ENCODE peak calls at places on chromosomes 13 and 19, in eight cellular contexts. One of them, this sample, is unnamed.

GRCh38 chr19:42276821-42277220 is 7.8 kb downstream of the CIC start:
- DNase-seq in neural progenitor cell: no peak
- DNase-seq in Peyer's patch: no peak
- DNase-seq in HepG2: no peak
- DNase-seq in retinal pigment epithelial cell: no peak
- DNase-seq in adrenal gland: no peak
- DNase-seq in fibroblast of mammary gland: peak
- DNase-seq in left ventricle myocardium inferior: no peak
- DNase-seq in this sample: no peak

GRCh38 chr13:73303858-73304257 is 245.1 kb downstream of the KLF5 start:
- DNase-seq in neural progenitor cell: no peak
- DNase-seq in Peyer's patch: no peak
- DNase-seq in adrenal gland: no peak
- DNase-seq in fibroblast of mammary gland: peak
- DNase-seq in left ventricle myocardium inferior: no peak
- DNase-seq in HepG2: no peak
- DNase-seq in retinal pigment epithelial cell: no peak
- DNase-seq in this sample: no peak

GRCh38 chr19:40721936-40722661 is 5.2 kb downstream of the ITPKC start:
- DNase-seq in retinal pigment epithelial cell: no peak
- DNase-seq in fibroblast of mammary gland: peak
- DNase-seq in adrenal gland: no peak
- DNase-seq in HepG2: no peak
- DNase-seq in neural progenitor cell: no peak
- DNase-seq in left ventricle myocardium inferior: no peak
- DNase-seq in Peyer's patch: no peak
- DNase-seq in this sample: no peak

GRCh38 chr19:48926909-48927308 is 6.6 kb upstream of the DHDH start:
- DNase-seq in retinal pigment epithelial cell: peak
- DNase-seq in left ventricle myocardium inferior: no peak
- DNase-seq in HepG2: no peak
- DNase-seq in neural progenitor cell: no peak
- DNase-seq in fibroblast of mammary gland: peak
- DNase-seq in Peyer's patch: peak
- DNase-seq in adrenal gland: peak
- DNase-seq in this sample: peak

GRCh38 chr13:75180805-75181455 is 301.0 kb downstream of the TBC1D4 start:
- DNase-seq in left ventricle myocardium inferior: no peak
- DNase-seq in fibroblast of mammary gland: peak
- DNase-seq in neural progenitor cell: no peak
- DNase-seq in Peyer's patch: no peak
- DNase-seq in HepG2: no peak
- DNase-seq in adrenal gland: no peak
- DNase-seq in retinal pigment epithelial cell: no peak
- DNase-seq in this sample: no peak

GRCh38 chr19:41871573-41872383 is 5.3 kb upstream of the CD79A start:
- DNase-seq in neural progenitor cell: no peak
- DNase-seq in adrenal gland: no peak
- DNase-seq in HepG2: no peak
- DNase-seq in Peyer's patch: peak
- DNase-seq in fibroblast of mammary gland: no peak
- DNase-seq in left ventricle myocardium inferior: peak
- DNase-seq in retinal pigment epithelial cell: no peak
- DNase-seq in this sample: no peak

GRCh38 chr13:30109471-30110135 is 197.7 kb downstream of the KATNAL1 start:
- DNase-seq in HepG2: no peak
- DNase-seq in left ventricle myocardium inferior: no peak
- DNase-seq in adrenal gland: no peak
- DNase-seq in fibroblast of mammary gland: no peak
- DNase-seq in neural progenitor cell: no peak
- DNase-seq in retinal pigment epithelial cell: no peak
- DNase-seq in Peyer's patch: no peak
- DNase-seq in this sample: no peak

GRCh38 chr13:66624302-66624701 is 605.8 kb downstream of the PCDH9 start:
- DNase-seq in Peyer's patch: no peak
- DNase-seq in HepG2: no peak
- DNase-seq in adrenal gland: no peak
- DNase-seq in neural progenitor cell: no peak
- DNase-seq in fibroblast of mammary gland: no peak
- DNase-seq in retinal pigment epithelial cell: no peak
- DNase-seq in left ventricle myocardium inferior: no peak
- DNase-seq in this sample: no peak

GRCh38 chr19:6453951-6454565 is 5.5 kb downstream of the SLC25A23 start:
- DNase-seq in left ventricle myocardium inferior: no peak
- DNase-seq in adrenal gland: no peak
- DNase-seq in retinal pigment epithelial cell: no peak
- DNase-seq in fibroblast of mammary gland: no peak
- DNase-seq in HepG2: no peak
- DNase-seq in neural progenitor cell: no peak
- DNase-seq in Peyer's patch: no peak
- DNase-seq in this sample: no peak

GRCh38 chr13:33520480-33520839 is 234.9 kb upstream of the STARD13 start:
- DNase-seq in left ventricle myocardium inferior: no peak
- DNase-seq in HepG2: no peak
- DNase-seq in adrenal gland: no peak
- DNase-seq in Peyer's patch: no peak
- DNase-seq in neural progenitor cell: no peak
- DNase-seq in retinal pigment epithelial cell: no peak
- DNase-seq in fibroblast of mammary gland: no peak
- DNase-seq in this sample: no peak

GRCh38 chr13:114115191-114115671 is 17.2 kb downstream of the RASA3 start:
- DNase-seq in HepG2: peak
- DNase-seq in neural progenitor cell: no peak
- DNase-seq in fibroblast of mammary gland: peak
- DNase-seq in retinal pigment epithelial cell: no peak
- DNase-seq in adrenal gland: peak
- DNase-seq in Peyer's patch: peak
- DNase-seq in left ventricle myocardium inferior: no peak
- DNase-seq in this sample: no peak

GRCh38 chr13:34161829-34162544 is 344.0 kb downstream of the RFC3 start:
- DNase-seq in Peyer's patch: no peak
- DNase-seq in retinal pigment epithelial cell: peak
- DNase-seq in adrenal gland: no peak
- DNase-seq in left ventricle myocardium inferior: no peak
- DNase-seq in HepG2: peak
- DNase-seq in fibroblast of mammary gland: peak
- DNase-seq in neural progenitor cell: peak
- DNase-seq in this sample: peak

GRCh38 chr13:71866173-71867091 is 572 bp downstream of the DACH1 start:
- DNase-seq in fibroblast of mammary gland: no peak
- DNase-seq in left ventricle myocardium inferior: peak
- DNase-seq in HepG2: no peak
- DNase-seq in retinal pigment epithelial cell: no peak
- DNase-seq in neural progenitor cell: peak
- DNase-seq in Peyer's patch: no peak
- DNase-seq in adrenal gland: peak
- DNase-seq in this sample: no peak

GRCh38 chr19:33212773-33213172 is 12.9 kb downstream of the SLC7A10 start:
- DNase-seq in adrenal gland: no peak
- DNase-seq in left ventricle myocardium inferior: no peak
- DNase-seq in neural progenitor cell: no peak
- DNase-seq in HepG2: no peak
- DNase-seq in retinal pigment epithelial cell: no peak
- DNase-seq in Peyer's patch: no peak
- DNase-seq in fibroblast of mammary gland: no peak
- DNase-seq in this sample: no peak

GRCh38 chr13:111960152-111960772 is 106.7 kb upstream of the SOX1 start:
- DNase-seq in adrenal gland: no peak
- DNase-seq in neural progenitor cell: no peak
- DNase-seq in HepG2: no peak
- DNase-seq in Peyer's patch: no peak
- DNase-seq in retinal pigment epithelial cell: no peak
- DNase-seq in left ventricle myocardium inferior: no peak
- DNase-seq in fibroblast of mammary gland: no peak
- DNase-seq in this sample: no peak

GRCh38 chr19:15251010-15251748 is 18.9 kb upstream of the EPHX3 start:
- DNase-seq in neural progenitor cell: no peak
- DNase-seq in HepG2: no peak
- DNase-seq in retinal pigment epithelial cell: no peak
- DNase-seq in fibroblast of mammary gland: peak
- DNase-seq in adrenal gland: peak
- DNase-seq in Peyer's patch: no peak
- DNase-seq in left ventricle myocardium inferior: no peak
- DNase-seq in this sample: no peak

GRCh38 chr13:43153436-43154082 is 130.2 kb downstream of the DNAJC15 start:
- DNase-seq in neural progenitor cell: no peak
- DNase-seq in retinal pigment epithelial cell: peak
- DNase-seq in fibroblast of mammary gland: peak
- DNase-seq in Peyer's patch: no peak
- DNase-seq in adrenal gland: no peak
- DNase-seq in HepG2: no peak
- DNase-seq in left ventricle myocardium inferior: no peak
- DNase-seq in this sample: peak

GRCh38 chr13:25214371-25215252 is 42.5 kb upstream of the AMER2 start:
- DNase-seq in retinal pigment epithelial cell: no peak
- DNase-seq in left ventricle myocardium inferior: no peak
- DNase-seq in adrenal gland: peak
- DNase-seq in fibroblast of mammary gland: peak
- DNase-seq in Peyer's patch: no peak
- DNase-seq in neural progenitor cell: no peak
- DNase-seq in HepG2: no peak
- DNase-seq in this sample: peak

GRCh38 chr13:50286376-50286775 is 271.1 kb downstream of the KCNRG start:
- DNase-seq in neural progenitor cell: no peak
- DNase-seq in retinal pigment epithelial cell: no peak
- DNase-seq in left ventricle myocardium inferior: no peak
- DNase-seq in Peyer's patch: no peak
- DNase-seq in adrenal gland: no peak
- DNase-seq in HepG2: no peak
- DNase-seq in fibroblast of mammary gland: no peak
- DNase-seq in this sample: no peak

GRCh38 chr13:50283017-50283416 is 267.8 kb downstream of the KCNRG start:
- DNase-seq in neural progenitor cell: no peak
- DNase-seq in left ventricle myocardium inferior: no peak
- DNase-seq in adrenal gland: no peak
- DNase-seq in fibroblast of mammary gland: no peak
- DNase-seq in HepG2: peak
- DNase-seq in Peyer's patch: no peak
- DNase-seq in retinal pigment epithelial cell: no peak
- DNase-seq in this sample: no peak

GRCh38 chr13:50284540-50284939 is 269.3 kb downstream of the KCNRG start:
- DNase-seq in retinal pigment epithelial cell: no peak
- DNase-seq in HepG2: no peak
- DNase-seq in fibroblast of mammary gland: no peak
- DNase-seq in left ventricle myocardium inferior: no peak
- DNase-seq in Peyer's patch: no peak
- DNase-seq in adrenal gland: no peak
- DNase-seq in neural progenitor cell: no peak
- DNase-seq in this sample: no peak

GRCh38 chr13:50282016-50282415 is 266.8 kb downstream of the KCNRG start:
- DNase-seq in adrenal gland: no peak
- DNase-seq in left ventricle myocardium inferior: no peak
- DNase-seq in HepG2: no peak
- DNase-seq in Peyer's patch: no peak
- DNase-seq in retinal pigment epithelial cell: no peak
- DNase-seq in fibroblast of mammary gland: no peak
- DNase-seq in neural progenitor cell: peak
- DNase-seq in this sample: no peak

GRCh38 chr13:50285283-50285682 is 270.0 kb downstream of the KCNRG start:
- DNase-seq in adrenal gland: no peak
- DNase-seq in HepG2: no peak
- DNase-seq in neural progenitor cell: no peak
- DNase-seq in left ventricle myocardium inferior: no peak
- DNase-seq in retinal pigment epithelial cell: no peak
- DNase-seq in fibroblast of mammary gland: no peak
- DNase-seq in Peyer's patch: no peak
- DNase-seq in this sample: no peak
- H3K4me3 ChIP-seq in adrenal gland: no peak
- H3K4me3 ChIP-seq in HepG2: no peak
- H3K4me3 ChIP-seq in neural progenitor cell: no peak
- H3K4me3 ChIP-seq in left ventricle myocardium inferior: no peak
- H3K4me3 ChIP-seq in retinal pigment epithelial cell: no peak
- H3K4me3 ChIP-seq in fibroblast of mammary gland: no peak
- H3K4me3 ChIP-seq in Peyer's patch: no peak
- H3K4me3 ChIP-seq in this sample: no peak

GRCh38 chr19:35008891-35009341 is 8.8 kb downstream of the GRAMD1A start:
- DNase-seq in left ventricle myocardium inferior: no peak
- DNase-seq in adrenal gland: no peak
- DNase-seq in retinal pigment epithelial cell: no peak
- DNase-seq in neural progenitor cell: no peak
- DNase-seq in Peyer's patch: no peak
- DNase-seq in fibroblast of mammary gland: no peak
- DNase-seq in HepG2: no peak
- DNase-seq in this sample: no peak
- TF ChIP-seq CTCF in left ventricle myocardium inferior: no peak
- TF ChIP-seq CTCF in adrenal gland: no peak
- TF ChIP-seq CTCF in retinal pigment epithelial cell: no peak
- TF ChIP-seq CTCF in neural progenitor cell: no peak
- TF ChIP-seq CTCF in Peyer's patch: no peak
- TF ChIP-seq CTCF in fibroblast of mammary gland: no peak
- TF ChIP-seq CTCF in HepG2: no peak
- TF ChIP-seq CTCF in this sample: no peak

DNA sequence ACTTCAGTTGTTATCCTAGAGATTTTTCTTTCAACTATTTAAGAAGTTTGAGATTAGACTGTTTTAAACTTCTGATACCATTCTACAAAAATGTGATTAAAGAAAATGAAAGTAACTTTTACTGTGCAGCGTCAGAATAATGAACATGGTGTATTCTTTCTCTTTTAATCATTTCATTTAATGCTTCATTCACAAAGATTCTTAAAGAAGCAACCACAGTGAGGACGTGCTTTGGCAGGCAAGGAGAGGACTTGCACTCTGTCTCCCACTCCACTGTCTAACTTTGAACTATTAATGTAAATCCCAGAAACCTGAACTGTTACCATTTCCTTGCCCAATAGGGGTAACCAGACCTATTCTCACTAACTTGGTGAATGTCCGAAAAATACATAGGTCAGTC is 137.0 kb downstream of the KCNRG start:
- DNase-seq in left ventricle myocardium inferior: no peak
- DNase-seq in Peyer's patch: no peak
- DNase-seq in fibroblast of mammary gland: no peak
- DNase-seq in retinal pigment epithelial cell: no peak
- DNase-seq in adrenal gland: no peak
- DNase-seq in HepG2: no peak
- DNase-seq in neural progenitor cell: no peak
- DNase-seq in this sample: no peak
- H3K4me3 ChIP-seq in left ventricle myocardium inferior: peak
- H3K4me3 ChIP-seq in Peyer's patch: peak
- H3K4me3 ChIP-seq in fibroblast of mammary gland: peak
- H3K4me3 ChIP-seq in retinal pigment epithelial cell: no peak
- H3K4me3 ChIP-seq in adrenal gland: no peak
- H3K4me3 ChIP-seq in HepG2: no peak
- H3K4me3 ChIP-seq in neural progenitor cell: no peak
- H3K4me3 ChIP-seq in this sample: no peak

DNA sequence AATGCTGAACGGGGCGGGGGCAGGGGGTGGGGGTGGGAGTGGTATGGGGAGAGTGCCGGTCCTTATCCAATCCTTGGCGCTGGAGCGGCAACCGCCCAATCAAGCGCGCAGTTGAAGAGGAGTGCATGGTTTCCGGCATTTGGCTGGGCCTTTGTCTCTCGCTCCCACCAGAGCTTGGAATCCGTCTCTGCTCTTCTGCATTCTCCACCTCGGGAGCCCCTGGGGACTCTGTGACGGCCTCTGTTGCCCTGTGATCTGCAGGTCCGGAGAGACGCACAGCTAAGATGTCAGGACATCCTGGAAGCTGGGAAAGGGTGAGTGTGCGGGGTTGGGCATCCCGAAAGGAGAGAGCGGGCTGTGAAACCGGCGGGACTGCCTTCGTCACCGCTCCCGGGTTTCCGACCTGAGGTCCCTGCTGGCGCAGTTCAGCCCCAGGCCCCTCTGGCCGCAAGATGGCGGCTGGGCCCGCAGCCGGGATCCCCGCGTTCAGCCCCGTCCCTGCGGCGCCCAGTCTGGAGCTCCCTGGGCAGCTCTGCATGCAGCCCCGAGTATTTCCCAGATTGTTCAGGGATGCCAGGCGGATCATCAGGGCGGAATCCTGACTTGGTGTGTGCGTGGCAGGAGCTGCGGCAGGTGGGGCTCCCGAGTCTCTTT is 53.6 kb upstream of the ZNF254 start:
- DNase-seq in fibroblast of mammary gland: peak
- DNase-seq in neural progenitor cell: peak
- DNase-seq in HepG2: peak
- DNase-seq in adrenal gland: peak
- DNase-seq in left ventricle myocardium inferior: peak
- DNase-seq in retinal pigment epithelial cell: peak
- DNase-seq in Peyer's patch: peak
- DNase-seq in this sample: peak
- TF ChIP-seq CTCF in fibroblast of mammary gland: no peak
- TF ChIP-seq CTCF in neural progenitor cell: peak
- TF ChIP-seq CTCF in HepG2: peak
- TF ChIP-seq CTCF in adrenal gland: peak
- TF ChIP-seq CTCF in left ventricle myocardium inferior: peak
- TF ChIP-seq CTCF in retinal pigment epithelial cell: peak
- TF ChIP-seq CTCF in Peyer's patch: no peak
- TF ChIP-seq CTCF in this sample: no peak

This sample was measured in astrocyte of the cerebellum.